ENCODE peak calls at places on chromosomes 4 and X, in four cellular contexts. K is K562, Z is HCT116, R is SK-N-SH. G is an unnamed sample.

GRCh38 chr4:15694431-15694830 is 8.4 kb upstream of the BST1 start:
- DNase-seq in K (no peak), Z (no peak), R (no peak), G (peak)

GRCh38 chr4:181293541-181293940 is 949.7 kb upstream of the TENM3 start:
- DNase-seq in K (no peak), Z (no peak), R (no peak), G (no peak)

GRCh38 chrX:134544614-134545255 is 84.8 kb downstream of the HPRT1 start:
- DNase-seq in K (no peak), Z (no peak), R (peak), G (no peak)

GRCh38 chr4:185508162-185508561 is 27.1 kb downstream of the PDLIM3 start:
- DNase-seq in K (no peak), Z (peak), R (no peak), G (peak)

GRCh38 chrX:105869676-105870075 is 47.3 kb downstream of the NRK start:
- DNase-seq in K (no peak), Z (no peak), R (no peak), G (no peak)

GRCh38 chrX:153662266-153662665 is 11.3 kb downstream of the PNCK start:
- DNase-seq in K (peak), Z (peak), R (peak), G (no peak)

GRCh38 chr4:74516321-74516720 is 71.4 kb downstream of the AREG start:
- DNase-seq in K (no peak), Z (no peak), R (no peak), G (no peak)

GRCh38 chr4:142607976-142608375 is 238.1 kb downstream of the INPP4B start:
- DNase-seq in K (no peak), Z (no peak), R (no peak), G (no peak)

GRCh38 chr4:113759696-113760093 is 1.8 kb downstream of the CAMK2D start:
- DNase-seq in K (no peak), Z (no peak), R (no peak), G (no peak)

GRCh38 chr4:3208826-3209225 is 40.1 kb upstream of the MSANTD1 start:
- DNase-seq in K (no peak), Z (no peak), R (no peak), G (no peak)

GRCh38 chr4:149031399-149031798 is 589.2 kb upstream of the NR3C2 start:
- DNase-seq in K (no peak), Z (peak), R (no peak), G (peak)

GRCh38 chrX:118286066-118286758 is 59.7 kb upstream of the WDR44 start:
- DNase-seq in K (no peak), Z (no peak), R (no peak), G (no peak)

GRCh38 chr4:56979674-56980073 is 978 bp downstream of the POLR2B start:
- DNase-seq in K (no peak), Z (no peak), R (no peak), G (no peak)

GRCh38 chr4:150316332-150317205 is 238.3 kb downstream of the DCLK2 start:
- DNase-seq in K (no peak), Z (no peak), R (no peak), G (no peak)

GRCh38 chr4:156686120-156686519 is 285.5 kb downstream of the PDGFC start:
- DNase-seq in K (no peak), Z (no peak), R (peak), G (no peak)

GRCh38 chr4:15144249-15144966 is 142.1 kb downstream of the CPEB2 start:
- DNase-seq in K (no peak), Z (no peak), R (no peak), G (peak)

GRCh38 chrX:51802917-51803688 is 59.9 kb downstream of the GSPT2 start:
- DNase-seq in K (peak), Z (peak), R (peak), G (no peak)

GRCh38 chr4:182017038-182017437 is 226.2 kb upstream of the TENM3 start:
- DNase-seq in K (no peak), Z (no peak), R (no peak), G (no peak)

GRCh38 chr4:154315741-154316140 is 175.9 kb downstream of the DCHS2 start:
- DNase-seq in K (no peak), Z (no peak), R (no peak), G (no peak)

GRCh38 chr4:141957416-141957815 is 321.0 kb downstream of the IL15 start:
- DNase-seq in K (no peak), Z (no peak), R (no peak), G (no peak)

GRCh38 chr4:69730002-69730401 is 30.4 kb downstream of the SULT1B1 start:
- DNase-seq in K (no peak), Z (no peak), R (no peak), G (no peak)

GRCh38 chr4:67542076-67542475 is 3.2 kb downstream of the CENPC start:
- DNase-seq in K (no peak), Z (no peak), R (no peak), G (peak)

GRCh38 chr4:82798168-82799005 is at the start of gene SCD5:
- DNase-seq in K (peak), Z (peak), R (peak), G (peak)

GRCh38 chrX:66553973-66554372 is 84.9 kb downstream of the EDA2R start:
- DNase-seq in K (no peak), Z (no peak), R (no peak), G (no peak)

GRCh38 chrX:7059214-7059838 is 88.2 kb upstream of the STS start:
- DNase-seq in K (no peak), Z (no peak), R (no peak), G (no peak)

GRCh38 chr4:81666491-81666890 is 194.8 kb upstream of the RASGEF1B start:
- DNase-seq in K (no peak), Z (no peak), R (no peak), G (no peak)

GRCh38 chrX:47577424-47577823 is 4.8 kb upstream of the TIMP1 start:
- DNase-seq in K (no peak), Z (no peak), R (no peak), G (no peak)

GRCh38 chr4:93031431-93032098 is 727.8 kb downstream of the GRID2 start:
- DNase-seq in K (no peak), Z (no peak), R (no peak), G (no peak)

GRCh38 chrX:10043386-10043785 is 76.2 kb downstream of the CLDN34 start:
- DNase-seq in K (no peak), Z (no peak), R (no peak), G (peak)
- TF ChIP-seq JUND in K (no peak), Z (no peak), R (no peak), G (no peak)

DNA sequence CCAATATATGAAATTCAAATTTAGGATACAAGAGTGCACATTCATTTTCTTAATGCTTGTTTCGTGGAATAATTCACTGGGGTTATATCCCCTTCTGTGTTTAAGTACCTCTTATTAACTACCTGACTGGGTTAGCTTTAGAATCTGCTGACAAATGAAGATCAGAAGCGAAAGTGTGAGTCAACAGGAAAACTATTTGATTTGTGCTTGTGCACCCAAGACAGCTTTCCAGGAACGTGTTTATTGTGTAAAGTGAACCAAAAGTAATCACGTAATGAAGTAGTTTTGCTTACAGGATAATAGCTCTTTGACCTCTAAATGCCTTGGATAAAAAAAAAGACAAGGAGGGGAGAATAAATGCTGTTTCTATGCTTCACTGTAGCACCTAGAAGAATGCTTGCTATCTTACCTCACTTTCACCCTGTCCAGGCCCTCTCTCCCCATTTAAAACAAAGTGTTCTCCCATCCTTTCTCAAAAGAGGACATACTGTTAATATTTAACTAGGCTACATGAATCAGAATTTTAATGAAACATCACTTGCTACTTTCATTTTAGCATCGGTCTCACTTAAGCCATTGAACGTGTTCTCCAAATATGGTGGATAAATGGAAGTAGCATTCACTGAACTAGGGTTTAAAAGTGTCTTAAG is 141.9 kb downstream of the THOC2 start:
- DNase-seq in K (no peak), Z (no peak), R (no peak), G (no peak)
- TF ChIP-seq JUND in K (no peak), Z (no peak), R (no peak), G (no peak)

GRCh38 chr4:6658204-6658585 is 17.7 kb downstream of the MRFAP1 start:
- DNase-seq in K (no peak), Z (no peak), R (no peak), G (no peak)
- TF ChIP-seq JUND in K (no peak), Z (no peak), R (no peak), G (no peak)

GRCh38 chrX:49244207-49244606 is 8.9 kb downstream of the CCDC22 start:
- DNase-seq in K (no peak), Z (no peak), R (no peak), G (no peak)

GRCh38 chrX:49247346-49247745 is 12.1 kb downstream of the CCDC22 start:
- DNase-seq in K (no peak), Z (no peak), R (no peak), G (no peak)

GRCh38 chrX:49247916-49248811 is 12.9 kb downstream of the CCDC22 start:
- DNase-seq in K (no peak), Z (no peak), R (peak), G (no peak)

GRCh38 chrX:49249071-49249470 is 13.8 kb downstream of the CCDC22 start:
- DNase-seq in K (no peak), Z (no peak), R (no peak), G (no peak)

GRCh38 chrX:49246541-49246940 is 11.3 kb downstream of the CCDC22 start:
- DNase-seq in K (no peak), Z (no peak), R (no peak), G (no peak)
- TF ChIP-seq JUND in K (no peak), Z (no peak), R (no peak), G (no peak)

DNA sequence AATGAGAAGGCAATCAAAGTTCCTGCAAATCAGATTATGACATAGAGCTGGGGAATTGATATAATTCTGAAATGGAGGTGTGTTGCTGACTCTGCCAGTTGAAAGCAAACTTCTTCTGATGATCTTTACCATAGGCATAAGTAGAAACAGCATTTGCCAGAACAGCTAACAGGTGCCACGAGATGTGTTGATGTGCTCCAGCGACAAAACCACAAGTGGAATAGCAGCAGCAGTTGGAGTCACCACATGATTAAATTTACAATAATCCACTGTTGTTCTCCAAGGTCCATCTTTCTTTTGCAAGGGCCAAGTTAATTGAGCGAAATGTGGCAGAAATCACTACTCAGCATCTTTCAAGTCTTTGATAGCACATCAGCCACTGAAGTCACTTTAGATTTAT is 3.7 kb upstream of the OSTC start:
- DNase-seq in K (no peak), Z (no peak), R (no peak), G (no peak)
- TF ChIP-seq JUND in K (no peak), Z (no peak), R (no peak), G (no peak)

GRCh38 chrX:85084770-85085393 is 81.2 kb downstream of the APOOL start:
- DNase-seq in K (peak), Z (peak), R (peak), G (peak)
- TF ChIP-seq JUND in K (no peak), Z (no peak), R (no peak), G (no peak)